ENCODE peak calls at places on chromosomes 4 and X, in eight cellular contexts. K, N, L, M, H, S, U and D are unnamed samples.

GRCh38 chrX:13287816-13288215 is 32.0 kb downstream of the ATXN3L start:
- DNase-seq in N (no peak), S (no peak), L (no peak), M (peak), U (no peak), H (no peak), K (peak), D (peak)

GRCh38 chr4:98110214-98110613 is 33.1 kb downstream of the STPG2 start:
- DNase-seq in S (no peak), U (no peak), L (no peak), M (no peak), H (no peak), K (no peak), N (no peak), D (no peak)

GRCh38 chr4:1040344-1041146 is 29.1 kb downstream of the FGFRL1 start:
- DNase-seq in M (no peak), L (no peak), K (no peak), H (no peak), N (no peak), U (no peak), S (no peak), D (no peak)

GRCh38 chr4:30619679-30620078 is 100.5 kb upstream of the PCDH7 start:
- DNase-seq in S (no peak), M (no peak), N (no peak), L (no peak), H (no peak), U (no peak), K (no peak), D (no peak)

GRCh38 chrX:134654398-134655012 is 3.8 kb downstream of the PLAC1 start:
- DNase-seq in L (no peak), N (no peak), S (no peak), H (no peak), M (no peak), U (no peak), K (no peak), D (peak)

GRCh38 chr4:119313237-119313636 is 8.7 kb downstream of the FABP2 start:
- DNase-seq in L (no peak), N (no peak), K (no peak), S (no peak), M (no peak), H (peak), U (no peak), D (no peak)

GRCh38 chr4:90328558-90328957 is 201.4 kb downstream of the CCSER1 start:
- DNase-seq in M (peak), K (peak), H (peak), S (no peak), N (peak), L (no peak), U (peak), D (no peak)

GRCh38 chr4:89298160-89298559 is 9.4 kb downstream of the GPRIN3 start:
- DNase-seq in U (no peak), S (no peak), H (no peak), K (no peak), L (no peak), M (no peak), N (no peak), D (no peak)

GRCh38 chr4:166386491-166387367 is 513.7 kb downstream of the TLL1 start:
- DNase-seq in M (peak), K (no peak), H (no peak), L (no peak), U (no peak), S (no peak), N (no peak), D (no peak)